ENCODE peak calls at places on chromosome 6, in seven cellular contexts. Y is AG09309, C is heart left ventricle, W is NCI-H2081 treated with DMSO at 0.1 percent for 48 hours, Q is NCI-H510A treated with DMSO at 0.1 percent for 48 hours, N is posterior cingulate gyrus, L is OCI-M1. I is an unnamed sample.

GRCh38 chr6:29887330-29887818 is 55.0 kb upstream of the HLA-A start:
- DNase-seq in Y (no peak), C (peak), W (no peak), Q (no peak), N (peak), L (peak), I (no peak)

GRCh38 chr6:54020311-54020710 is 90.9 kb upstream of the MLIP start:
- DNase-seq in Y (no peak), C (no peak), W (no peak), Q (peak), N (no peak), L (peak), I (peak)

GRCh38 chr6:125670586-125670985 is 78.8 kb upstream of the HEY2 start:
- DNase-seq in Y (no peak), C (peak), W (no peak), Q (no peak), N (no peak), L (no peak), I (no peak)

GRCh38 chr6:97077380-97077779 is 152.9 kb downstream of the KLHL32 start:
- DNase-seq in Y (no peak), C (no peak), W (no peak), Q (no peak), N (no peak), L (no peak), I (no peak)

GRCh38 chr6:1231941-1232340 is 80.0 kb upstream of the FOXQ1 start:
- DNase-seq in Y (no peak), C (no peak), W (no peak), Q (no peak), N (no peak), L (no peak), I (no peak)

GRCh38 chr6:18248698-18249097 is 15.6 kb downstream of the DEK start:
- DNase-seq in Y (no peak), C (no peak), W (no peak), Q (no peak), N (no peak), L (no peak), I (no peak)

GRCh38 chr6:37695857-37696219 is 1.8 kb downstream of the MDGA1 start:
- DNase-seq in Y (no peak), C (no peak), W (no peak), Q (no peak), N (no peak), L (no peak), I (no peak)

GRCh38 chr6:71544028-71544427 is 255.4 kb downstream of the OGFRL1 start:
- DNase-seq in Y (peak), C (no peak), W (no peak), Q (no peak), N (no peak), L (no peak), I (no peak)

GRCh38 chr6:108068618-108069017 is 5.9 kb downstream of the OSTM1 start:
- DNase-seq in Y (no peak), C (no peak), W (no peak), Q (no peak), N (no peak), L (no peak), I (no peak)

GRCh38 chr6:80022803-80023202 is 18.4 kb downstream of the TTK start:
- DNase-seq in Y (no peak), C (no peak), W (no peak), Q (no peak), N (no peak), L (no peak), I (peak)

GRCh38 chr6:11432713-11433450 is 104.7 kb upstream of the TMEM170B start:
- DNase-seq in Y (peak), C (no peak), W (no peak), Q (no peak), N (no peak), L (no peak), I (peak)

GRCh38 chr6:25727028-25727427 is 27.5 kb upstream of the SLC17A4 start:
- DNase-seq in Y (no peak), C (no peak), W (no peak), Q (no peak), N (no peak), L (no peak), I (no peak)

GRCh38 chr6:39341352-39341751 is 18.9 kb upstream of the KCNK16 start:
- DNase-seq in Y (no peak), C (no peak), W (no peak), Q (no peak), N (no peak), L (no peak), I (no peak)

GRCh38 chr6:159978291-159979135 is 9.6 kb downstream of the IGF2R start:
- DNase-seq in Y (no peak), C (no peak), W (no peak), Q (no peak), N (no peak), L (no peak), I (no peak)

GRCh38 chr6:13014551-13015378 is 298.2 kb downstream of the PHACTR1 start:
- DNase-seq in Y (no peak), C (peak), W (no peak), Q (no peak), N (peak), L (no peak), I (no peak)